ENCODE peak calls at places on chromosomes 1 and 21, in six cellular contexts. Y is stomach, H is HL-60, R is H1, Z is transverse colon, E is prostate gland. M is an unnamed sample.

GRCh38 chr1:15283500-15283899 is 36.5 kb downstream of the FHAD1 start:
- DNase-seq in Z (no peak), E (peak), Y (no peak), H (no peak), R (no peak), M (no peak)

GRCh38 chr1:229447809-229448252 is 13.9 kb upstream of the ACTA1 start:
- DNase-seq in R (no peak), H (no peak), Y (no peak), Z (no peak), E (no peak), M (no peak)

GRCh38 chr1:215777370-215777925 is 210.3 kb downstream of the KCTD3 start:
- DNase-seq in E (no peak), R (no peak), Y (no peak), H (no peak), Z (no peak), M (no peak)

GRCh38 chr1:23394176-23394575 is 24.5 kb upstream of the ZNF436 start:
- DNase-seq in R (no peak), Y (no peak), Z (no peak), H (no peak), E (no peak), M (no peak)

GRCh38 chr1:27562483-27563406 is 41.2 kb downstream of the AHDC1 start:
- DNase-seq in Z (no peak), Y (no peak), R (no peak), E (no peak), H (no peak), M (no peak)

GRCh38 chr1:15760520-15761211 is 2.1 kb downstream of the FBLIM1 start:
- DNase-seq in H (no peak), E (no peak), Z (peak), R (no peak), Y (no peak), M (no peak)

GRCh38 chr1:93502561-93502960 is 54.6 kb downstream of the FNBP1L start:
- DNase-seq in Z (no peak), E (no peak), Y (no peak), R (no peak), H (no peak), M (no peak)

GRCh38 chr1:4760088-4760487 is 105.7 kb downstream of the AJAP1 start:
- DNase-seq in Z (no peak), E (no peak), Y (no peak), H (no peak), R (no peak), M (no peak)

GRCh38 chr21:41973861-41974751 is 20.3 kb upstream of the C2CD2 start:
- DNase-seq in Y (peak), R (peak), H (peak), E (no peak), Z (no peak), M (no peak)

GRCh38 chr1:202205523-202206190 is 12.1 kb downstream of the LGR6 start:
- DNase-seq in R (peak), E (no peak), Z (no peak), Y (no peak), H (no peak), M (no peak)
- TF ChIP-seq CTCF in R (peak), E (no peak), Z (peak), Y (no peak), H (no peak), M (no peak)

DNA sequence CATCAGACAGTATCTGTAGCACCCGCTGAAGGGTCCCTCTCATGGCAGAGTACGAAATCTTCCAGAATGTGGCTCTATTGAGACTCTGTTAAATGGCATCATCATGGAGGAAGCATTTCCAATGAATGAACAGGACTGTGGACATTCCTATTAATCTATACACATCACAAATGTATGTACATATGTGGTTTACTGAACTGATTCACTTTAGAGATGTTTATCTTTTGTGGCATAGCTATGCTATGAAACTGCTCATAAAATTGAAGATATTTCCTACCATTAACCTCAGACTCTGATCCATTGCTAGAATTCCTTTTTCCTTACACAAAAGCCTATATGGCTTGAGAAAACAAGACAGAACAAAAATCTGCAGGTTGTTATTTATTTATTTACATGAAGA is 259.6 kb upstream of the RRP15 start:
- DNase-seq in Z (no peak), H (no peak), R (no peak), E (no peak), Y (no peak), M (no peak)
- TF ChIP-seq POLR2AphosphoS5 in Z (no peak), H (no peak), R (no peak), E (no peak), Y (no peak), M (no peak)

GRCh38 chr1:74733616-74734484 is 898 bp downstream of the TYW3 start:
- DNase-seq in E (peak), H (peak), Y (no peak), Z (peak), R (no peak), M (no peak)

GRCh38 chr1:74731399-74732052 is 1.3 kb downstream of the CRYZ start:
- DNase-seq in Y (peak), E (no peak), H (no peak), Z (no peak), R (no peak), M (no peak)

GRCh38 chr1:74729741-74730478 is 2.9 kb downstream of the CRYZ start:
- DNase-seq in Y (no peak), R (no peak), E (no peak), Z (no peak), H (no peak), M (no peak)

GRCh38 chr1:74737360-74737759 is 4.4 kb downstream of the TYW3 start:
- DNase-seq in Z (no peak), H (no peak), Y (no peak), R (no peak), E (no peak), M (no peak)

GRCh38 chr1:74732960-74733615 is at the start of the genes CRYZ and TYW3:
- DNase-seq in H (peak), Z (peak), R (peak), Y (peak), E (peak), M (peak)
- TF ChIP-seq CTCF in H (no peak), Z (no peak), R (no peak), Y (no peak), E (peak), M (no peak)

DNA sequence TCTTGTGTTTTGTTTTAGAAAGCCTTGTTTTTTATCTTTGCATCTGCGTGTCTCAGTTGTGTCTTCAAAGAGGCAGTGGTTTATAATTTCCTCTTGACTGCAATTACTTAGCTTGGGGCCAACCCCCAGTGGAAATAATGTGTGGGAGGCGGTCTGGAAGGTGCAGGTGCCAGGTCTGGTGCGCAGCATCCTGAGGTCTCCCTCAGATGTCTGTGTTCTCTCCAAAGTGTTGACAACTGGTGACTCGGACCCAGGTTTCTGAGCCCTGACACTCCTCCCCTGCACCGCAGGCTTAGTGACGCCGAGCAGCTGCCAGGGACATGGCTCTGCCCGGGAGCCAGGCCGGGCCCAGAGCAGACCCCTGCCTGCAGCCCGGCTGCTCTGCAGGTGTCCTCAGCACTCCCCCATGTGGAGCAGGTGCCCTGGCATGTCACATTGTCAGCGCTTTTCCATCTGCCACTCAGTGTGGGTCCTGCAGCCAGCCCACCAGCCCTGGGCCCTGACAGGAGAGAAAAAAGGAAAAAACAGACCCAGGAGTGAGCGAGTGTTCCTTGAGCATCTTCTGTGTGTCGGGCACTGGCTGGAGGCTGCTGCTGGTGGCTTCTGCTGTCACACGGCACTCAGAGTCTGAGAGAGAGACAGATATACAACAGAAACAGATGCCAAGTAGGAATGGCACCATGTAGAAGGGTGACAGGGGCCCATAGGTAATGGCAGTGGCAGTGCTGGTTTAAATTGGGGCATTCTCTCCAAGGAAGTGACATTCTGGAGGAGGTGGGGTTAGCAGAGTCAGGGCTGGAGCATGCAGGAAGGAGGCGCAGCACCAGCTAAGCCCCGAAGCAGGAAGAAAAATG is 24.8 kb upstream of the SELENON start:
- DNase-seq in E (no peak), Z (peak), H (no peak), Y (no peak), R (no peak), M (no peak)
- TF ChIP-seq POLR2AphosphoS5 in E (peak), Z (no peak), H (no peak), Y (no peak), R (no peak), M (no peak)

GRCh38 chr1:222794656-222795474 is 20.0 kb upstream of the DISP1 start:
- DNase-seq in Z (no peak), E (no peak), Y (peak), H (no peak), R (no peak), M (no peak)
- TF ChIP-seq CTCF in Z (peak), E (no peak), Y (no peak), H (no peak), R (peak), M (no peak)

DNA sequence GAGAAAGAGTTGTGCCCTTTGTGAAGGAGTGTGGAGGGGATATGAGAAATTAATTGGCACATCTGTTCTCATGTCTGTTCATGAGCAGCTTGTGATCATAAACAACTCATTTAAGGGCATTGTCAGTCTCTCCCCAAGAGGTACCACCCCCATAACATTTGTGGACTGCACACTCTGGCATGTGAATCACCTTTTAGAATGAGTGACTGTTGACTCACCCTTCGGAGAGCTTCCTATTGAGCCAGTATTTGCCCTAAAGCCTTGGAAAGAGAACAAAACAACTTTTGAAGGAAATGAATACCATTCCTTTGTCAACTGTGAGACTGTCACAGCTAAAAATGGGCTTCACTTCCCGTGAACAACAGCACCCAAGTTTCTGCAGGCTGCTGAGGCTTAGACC is 27.5 kb upstream of the MYSM1 start:
- DNase-seq in R (no peak), H (no peak), Z (no peak), E (peak), Y (no peak), M (peak)
- TF ChIP-seq POLR2AphosphoS5 in R (no peak), H (no peak), Z (no peak), E (peak), Y (no peak), M (peak)

GRCh38 chr1:201023517-201023902 is at the start of gene KIF21B:
- DNase-seq in H (no peak), Z (peak), Y (peak), R (peak), E (peak), M (no peak)

GRCh38 chr1:201022178-201022823 is 1.2 kb downstream of the KIF21B start:
- DNase-seq in Y (no peak), H (no peak), E (no peak), Z (no peak), R (no peak), M (no peak)

GRCh38 chr1:201021333-201022177 is 2.0 kb downstream of the KIF21B start:
- DNase-seq in E (no peak), Y (no peak), R (no peak), H (no peak), Z (peak), M (no peak)

GRCh38 chr1:201024251-201024998 is 911 bp upstream of the KIF21B start:
- DNase-seq in E (no peak), Y (no peak), H (no peak), Z (no peak), R (no peak), M (no peak)

GRCh38 chr1:201022824-201023516 is 544 bp downstream of the KIF21B start:
- DNase-seq in R (peak), E (no peak), Y (no peak), H (no peak), Z (peak), M (no peak)
- TF ChIP-seq CTCF in R (no peak), E (no peak), Y (no peak), H (no peak), Z (no peak), M (no peak)

GRCh38 chr1:94925561-94926364 is 1.1 kb downstream of the CNN3 start:
- DNase-seq in H (no peak), Y (peak), Z (peak), R (peak), E (peak), M (peak)
- TF ChIP-seq POLR2AphosphoS5 in H (no peak), Y (peak), Z (peak), R (peak), E (peak), M (peak)

GRCh38 chr1:40592107-40592773 is 60.8 kb downstream of the ZNF684 start:
- DNase-seq in H (no peak), Z (no peak), R (no peak), E (peak), Y (no peak), M (peak)
- TF ChIP-seq CTCF in H (peak), Z (peak), R (peak), E (peak), Y (no peak), M (peak)

M was measured in breast epithelium.